ENCODE peak calls at places on chromosome 22, in six cellular contexts. V, R, W, N, X and G are unnamed samples.

GRCh38 chr22:31947296-31947695 is 3.0 kb downstream of the YWHAH start:
- DNase-seq in V (no peak), R (no peak), W (no peak), N (no peak), X (no peak), G (no peak)

GRCh38 chr22:28299760-28300159 is 379.9 kb downstream of the TTC28 start:
- DNase-seq in V (peak), R (no peak), W (no peak), N (no peak), X (no peak), G (no peak)

GRCh38 chr22:47437110-47437509 is 674.7 kb downstream of the TBC1D22A start:
- DNase-seq in V (no peak), R (no peak), W (no peak), N (no peak), X (no peak), G (no peak)

GRCh38 chr22:29037340-29037932 is 24.2 kb downstream of the C22orf31 start:
- DNase-seq in V (no peak), R (no peak), W (no peak), N (no peak), X (no peak), G (no peak)

GRCh38 chr22:19815823-19816290 is 38.8 kb downstream of the GNB1L start:
- DNase-seq in V (no peak), R (peak), W (no peak), N (no peak), X (no peak), G (peak)

GRCh38 chr22:37715760-37716159 is 18.9 kb downstream of the TRIOBP start:
- DNase-seq in V (no peak), R (no peak), W (no peak), N (no peak), X (no peak), G (no peak)

GRCh38 chr22:42334875-42335512 is 64.5 kb upstream of the TCF20 start:
- DNase-seq in V (no peak), R (no peak), W (no peak), N (no peak), X (no peak), G (no peak)

GRCh38 chr22:41217553-41218157 is 12.5 kb downstream of the L3MBTL2 start:
- DNase-seq in V (peak), R (peak), W (peak), N (peak), X (no peak), G (peak)

GRCh38 chr22:41070665-41071331 is 21.6 kb upstream of the EP300 start:
- DNase-seq in V (no peak), R (no peak), W (no peak), N (peak), X (no peak), G (no peak)

GRCh38 chr22:17974703-17975372 is 49.5 kb downstream of the MICAL3 start:
- DNase-seq in V (no peak), R (no peak), W (peak), N (no peak), X (no peak), G (no peak)

GRCh38 chr22:50274311-50274710 is 4.1 kb upstream of the MAPK11 start:
- DNase-seq in V (no peak), R (no peak), W (peak), N (no peak), X (no peak), G (peak)

GRCh38 chr22:38167988-38168407 is 13.6 kb downstream of the PLA2G6 start:
- DNase-seq in V (no peak), R (no peak), W (no peak), N (no peak), X (no peak), G (no peak)

GRCh38 chr22:31098633-31099110 is 8.7 kb downstream of the SELENOM start:
- DNase-seq in V (no peak), R (no peak), W (no peak), N (no peak), X (no peak), G (peak)

GRCh38 chr22:26671317-26672059 is 14.1 kb downstream of the MIAT start:
- DNase-seq in V (peak), R (peak), W (peak), N (peak), X (peak), G (no peak)

GRCh38 chr22:45261407-45262088 is 20.9 kb upstream of the KIAA0930 start:
- DNase-seq in V (no peak), R (no peak), W (no peak), N (no peak), X (no peak), G (no peak)

GRCh38 chr22:44881246-44881600 is 128.6 kb downstream of the PHF21B start:
- DNase-seq in V (no peak), R (peak), W (no peak), N (no peak), X (no peak), G (no peak)

GRCh38 chr22:30575859-30576258 is 1.4 kb upstream of the GAL3ST1 start:
- DNase-seq in V (no peak), R (no peak), W (no peak), N (no peak), X (no peak), G (no peak)

GRCh38 chr22:37280718-37281117 is 1.6 kb upstream of the CYTH4 start:
- DNase-seq in V (no peak), R (no peak), W (no peak), N (no peak), X (no peak), G (no peak)

GRCh38 chr22:42468841-42469240 is 36.6 kb upstream of the NFAM1 start:
- DNase-seq in V (no peak), R (no peak), W (no peak), N (no peak), X (no peak), G (no peak)

GRCh38 chr22:46569055-46569847 is 31.8 kb upstream of the CELSR1 start:
- DNase-seq in V (no peak), R (peak), W (no peak), N (peak), X (no peak), G (no peak)

GRCh38 chr22:44975444-44976262 is 34.2 kb downstream of the PHF21B start:
- DNase-seq in V (peak), R (peak), W (peak), N (peak), X (peak), G (peak)

GRCh38 chr22:30298005-30298701 is 8.8 kb upstream of the CASTOR1 start:
- DNase-seq in V (no peak), R (no peak), W (no peak), N (peak), X (no peak), G (no peak)

GRCh38 chr22:22384267-22384666 is 124.3 kb downstream of the ZNF280B start:
- DNase-seq in V (no peak), R (no peak), W (no peak), N (no peak), X (no peak), G (no peak)

GRCh38 chr22:24391836-24392217 is 35.6 kb upstream of the ADORA2A start:
- DNase-seq in V (no peak), R (no peak), W (no peak), N (no peak), X (no peak), G (no peak)

GRCh38 chr22:27477171-27477570 is 324.4 kb downstream of the MN1 start:
- DNase-seq in V (no peak), R (no peak), W (no peak), N (no peak), X (no peak), G (no peak)

GRCh38 chr22:46929689-46930225 is 167.3 kb downstream of the TBC1D22A start:
- DNase-seq in V (no peak), R (peak), W (no peak), N (no peak), X (no peak), G (no peak)